ENCODE peak calls at places on chromosome 3, in eight cellular contexts. C is AG04450; M is HCT116; N is Panc1; A is CD4-positive, alpha-beta T cell; L is spleen; G is pancreas; Y is lower leg skin. H is an unnamed sample.

GRCh38 chr3:116836286-116836685 is 126.7 kb downstream of the TUSC7 start:
- DNase-seq in Y (no peak), L (no peak), C (no peak), G (no peak), A (no peak), N (no peak), M (no peak), H (no peak)

GRCh38 chr3:65146149-65146548 is 458.3 kb upstream of the ADAMTS9 start:
- DNase-seq in C (no peak), G (peak; percentile 24), Y (no peak), L (no peak), N (no peak), M (no peak), A (no peak), H (no peak)

GRCh38 chr3:75001330-75001729 is 386.9 kb upstream of the CNTN3 start:
- DNase-seq in Y (no peak), A (no peak), N (no peak), C (no peak), M (no peak), L (no peak), G (no peak), H (no peak)

GRCh38 chr3:79056498-79056897 is 711.3 kb downstream of the ROBO1 start:
- DNase-seq in A (no peak), L (no peak), M (no peak), N (no peak), C (no peak), Y (no peak), G (no peak), H (no peak)

GRCh38 chr3:153980252-153980590 is 141.0 kb upstream of the ARHGEF26 start:
- DNase-seq in G (no peak), A (no peak), C (no peak), L (no peak), Y (no peak), N (no peak), M (no peak), H (no peak)

GRCh38 chr3:168426196-168426595 is 330.5 kb upstream of the GOLIM4 start:
- DNase-seq in L (no peak), A (no peak), C (no peak), M (no peak), G (no peak), N (no peak), Y (no peak), H (no peak)

GRCh38 chr3:58379351-58380073 is 46.8 kb downstream of the PXK start:
- DNase-seq in L (no peak), A (no peak), Y (no peak), M (no peak), C (no peak), G (no peak), N (no peak), H (no peak)

GRCh38 chr3:54859204-54859603 is 68.7 kb downstream of the LRTM1 start:
- DNase-seq in L (no peak), C (peak; percentile 34), N (no peak), A (no peak), Y (no peak), G (no peak), M (no peak), H (no peak)

GRCh38 chr3:118213892-118214291 is 820.8 kb downstream of the IGSF11 start:
- DNase-seq in L (no peak), N (no peak), A (no peak), M (no peak), C (no peak), G (no peak), Y (no peak), H (no peak)

DNA sequence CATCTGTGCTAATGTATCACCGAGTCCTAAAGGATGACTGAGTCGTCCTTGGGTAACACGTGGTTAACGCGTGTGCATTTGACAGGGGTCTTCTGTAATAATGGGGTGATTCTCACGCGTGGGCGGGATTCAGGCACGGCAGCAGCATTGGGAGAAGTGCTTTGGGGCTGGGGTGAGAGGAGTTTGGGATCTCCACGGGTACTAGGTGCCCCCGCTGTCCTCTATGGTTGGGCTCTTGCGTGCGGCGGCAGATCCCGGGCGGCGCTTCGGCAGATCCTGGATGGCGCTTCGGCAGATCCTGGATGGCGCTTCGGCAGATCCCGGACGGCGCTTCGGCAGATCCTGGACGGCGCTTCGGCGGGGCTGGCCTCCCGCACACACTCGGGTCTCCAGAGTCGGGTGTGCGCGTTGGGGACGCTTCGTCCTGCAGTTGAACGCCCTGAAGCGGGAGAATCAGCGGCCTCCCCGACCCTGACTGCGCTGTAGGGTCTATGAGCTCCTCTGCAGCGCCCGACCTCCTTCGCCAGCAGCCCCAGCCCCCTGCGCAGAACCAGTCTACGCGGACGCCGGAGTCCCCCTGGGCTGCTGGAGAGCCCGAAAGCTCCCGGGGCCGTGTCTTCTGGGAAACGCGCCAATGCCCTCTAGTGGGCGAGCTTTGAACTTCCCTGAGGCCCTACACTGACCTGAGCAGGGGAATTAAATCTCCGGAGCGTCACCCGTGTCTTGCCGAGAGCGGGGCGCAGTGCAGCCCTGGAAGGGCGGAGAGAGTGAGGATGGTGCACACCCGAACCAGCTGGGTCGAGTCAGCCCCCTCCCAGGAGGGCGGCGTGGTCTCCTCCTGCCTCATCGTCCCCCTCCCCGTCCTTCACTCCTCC is 48.1 kb upstream of the EPHB3 start:
- DNase-seq in N (peak; percentile 46), M (peak; percentile 69), A (peak; percentile 73), G (peak; percentile 89), L (peak; percentile 93), Y (peak; percentile 97), C (peak; percentile 42), H (peak; percentile 92)
- TF ChIP-seq CTCF in N (peak; percentile 98), M (peak; percentile 67), A (peak; percentile 77), G (peak; percentile 72), L (peak; percentile 87), Y (no peak), C (peak; percentile 85), H (peak; percentile 81)

DNA sequence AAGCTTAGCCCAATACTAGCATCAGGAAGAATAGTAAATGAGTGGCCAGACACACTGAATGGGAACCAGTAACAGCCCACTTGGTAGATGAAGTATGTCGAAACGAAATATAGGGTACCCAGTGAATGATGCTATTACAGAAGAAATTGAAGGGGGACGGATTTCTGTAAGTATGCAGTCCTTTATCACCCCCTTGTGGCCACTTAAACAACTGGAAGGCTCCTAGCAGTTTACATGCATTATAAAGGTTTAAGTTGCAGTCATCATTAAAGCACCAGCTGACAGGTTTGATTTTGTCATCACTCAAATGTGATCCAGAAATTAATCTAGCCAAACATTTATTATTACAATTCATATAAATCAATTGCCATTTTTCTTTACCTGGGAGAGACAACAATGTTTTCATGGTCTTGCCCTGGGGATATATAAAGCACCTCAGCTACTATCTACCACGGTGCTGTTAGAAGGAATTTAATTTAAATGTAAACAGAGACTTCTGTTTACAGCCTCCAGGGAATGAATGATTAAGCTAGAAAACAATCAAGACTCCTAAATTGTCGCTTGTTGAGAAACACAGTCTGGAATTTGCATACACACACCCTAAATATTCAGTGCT is 7.7 kb downstream of the EIF1B start:
- DNase-seq in L (no peak), G (peak; percentile 31), C (peak; percentile 37), N (peak; percentile 39), M (peak; percentile 60), A (peak; percentile 12), Y (no peak), H (no peak)
- TF ChIP-seq CTCF in L (peak; percentile 69), G (peak; percentile 60), C (peak; percentile 89), N (peak; percentile 78), M (peak; percentile 84), A (peak; percentile 82), Y (no peak), H (peak; percentile 72)

DNA sequence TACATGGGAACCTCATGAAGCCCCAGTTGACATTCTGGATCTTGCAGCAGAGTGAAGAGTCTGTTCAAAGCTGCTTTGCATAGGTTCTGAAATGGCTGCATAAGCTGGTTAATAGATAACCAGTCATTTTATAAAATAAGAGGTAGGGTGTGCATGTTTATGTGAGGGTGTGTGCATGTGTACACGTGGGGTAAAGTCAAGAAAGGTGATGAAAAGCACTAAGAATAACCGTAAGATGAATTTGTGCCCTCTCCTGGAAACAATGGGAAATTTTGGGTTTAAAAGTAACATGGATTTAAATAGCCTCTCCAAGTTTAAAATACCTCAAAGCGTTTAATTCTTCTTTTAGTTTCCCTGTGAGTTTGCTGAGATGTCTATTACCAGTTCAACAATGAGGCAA is 33.0 kb downstream of the PAQR9 start:
- DNase-seq in G (no peak), M (peak; percentile 24), A (no peak), L (no peak), C (no peak), N (no peak), Y (no peak), H (no peak)
- TF ChIP-seq CTCF in G (no peak), M (peak; percentile 28), A (no peak), L (no peak), C (no peak), N (no peak), Y (no peak), H (no peak)

GRCh38 chr3:49453621-49454315 is 16.3 kb upstream of the DAG1 start:
- DNase-seq in Y (no peak), L (no peak), M (no peak), C (no peak), G (no peak), A (no peak), N (no peak), H (no peak)

GRCh38 chr3:49456417-49456816 is 13.7 kb upstream of the DAG1 start:
- DNase-seq in C (no peak), G (no peak), A (no peak), N (no peak), Y (no peak), L (no peak), M (no peak), H (no peak)

GRCh38 chr3:49460188-49460885 is 9.7 kb upstream of the DAG1 start:
- DNase-seq in M (no peak), G (no peak), A (no peak), L (no peak), C (no peak), Y (no peak), N (no peak), H (no peak)

GRCh38 chr3:49454898-49455681 is 15.0 kb upstream of the DAG1 start:
- DNase-seq in A (no peak), Y (no peak), L (no peak), N (no peak), M (no peak), C (no peak), G (no peak), H (no peak)

DNA sequence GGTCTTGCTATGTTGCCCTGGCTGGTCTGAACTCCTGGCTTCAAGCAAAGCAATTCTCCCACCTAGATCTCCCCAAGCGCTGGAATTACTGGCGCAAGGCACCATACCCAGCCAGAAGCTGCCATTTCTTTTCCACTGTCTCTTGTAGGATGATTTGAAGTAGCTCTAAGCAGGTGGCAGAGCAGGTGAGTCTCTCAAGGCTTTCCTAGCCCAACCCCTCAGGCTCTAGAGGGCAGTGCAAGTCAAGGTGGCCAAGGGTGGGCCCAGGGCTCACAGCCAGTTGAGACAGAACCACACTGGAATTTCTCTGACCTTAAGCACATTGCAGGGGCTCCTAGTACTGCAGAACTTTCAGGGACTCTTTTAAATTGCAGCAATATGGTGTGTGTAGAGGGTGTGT is 15.6 kb upstream of the DAG1 start:
- DNase-seq in G (peak; percentile 52), L (no peak), N (no peak), M (peak; percentile 52), Y (no peak), C (no peak), A (no peak), H (no peak)
- TF ChIP-seq CTCF in G (no peak), L (no peak), N (no peak), M (peak; percentile 51), Y (no peak), C (no peak), A (no peak), H (no peak)